ENCODE peak calls at places on chromosome 5, in ten cellular contexts. One of them, this sample, is unnamed.

GRCh38 chr5:39580702-39581498 is 156.1 kb upstream of the DAB2 start:
- DNase-seq in effector memory CD4-positive, alpha-beta T cell: no peak
- DNase-seq in progenitor cell of endocrine pancreas: no peak
- DNase-seq in lung: no peak
- DNase-seq in stimulated activated CD4-positive, alpha-beta T cell treated with anti-CD3 and anti-CD28 coated beads, Interleukin-2, amount 100 ng/mL, for 24 hours: no peak
- DNase-seq in Jurkat, Clone E6-1: no peak
- DNase-seq in T-helper 22 cell: no peak
- DNase-seq in islet precursor cell: no peak
- DNase-seq in astrocyte of the hippocampus: peak; percentile 18
- DNase-seq in BJ: peak; percentile 39
- DNase-seq in this sample: no peak

GRCh38 chr5:107570805-107571531 is 99.8 kb downstream of the EFNA5 start:
- DNase-seq in effector memory CD4-positive, alpha-beta T cell: no peak
- DNase-seq in progenitor cell of endocrine pancreas: no peak
- DNase-seq in lung: no peak
- DNase-seq in stimulated activated CD4-positive, alpha-beta T cell treated with anti-CD3 and anti-CD28 coated beads, Interleukin-2, amount 100 ng/mL, for 24 hours: peak; percentile 19
- DNase-seq in Jurkat, Clone E6-1: peak; percentile 39
- DNase-seq in T-helper 22 cell: no peak
- DNase-seq in islet precursor cell: peak; percentile 79
- DNase-seq in astrocyte of the hippocampus: peak; percentile 40
- DNase-seq in BJ: no peak
- DNase-seq in this sample: no peak

GRCh38 chr5:103393131-103393754 is 134.7 kb downstream of the MACIR start:
- DNase-seq in effector memory CD4-positive, alpha-beta T cell: no peak
- DNase-seq in progenitor cell of endocrine pancreas: no peak
- DNase-seq in lung: no peak
- DNase-seq in stimulated activated CD4-positive, alpha-beta T cell treated with anti-CD3 and anti-CD28 coated beads, Interleukin-2, amount 100 ng/mL, for 24 hours: no peak
- DNase-seq in Jurkat, Clone E6-1: peak; percentile 69
- DNase-seq in T-helper 22 cell: no peak
- DNase-seq in islet precursor cell: peak; percentile 60
- DNase-seq in astrocyte of the hippocampus: peak; percentile 14
- DNase-seq in BJ: peak; percentile 37
- DNase-seq in this sample: no peak

GRCh38 chr5:170307575-170308465 is 10.2 kb upstream of the LCP2 start:
- DNase-seq in effector memory CD4-positive, alpha-beta T cell: no peak
- DNase-seq in progenitor cell of endocrine pancreas: no peak
- DNase-seq in lung: peak; percentile 81
- DNase-seq in stimulated activated CD4-positive, alpha-beta T cell treated with anti-CD3 and anti-CD28 coated beads, Interleukin-2, amount 100 ng/mL, for 24 hours: no peak
- DNase-seq in Jurkat, Clone E6-1: no peak
- DNase-seq in T-helper 22 cell: no peak
- DNase-seq in islet precursor cell: peak; percentile 90
- DNase-seq in astrocyte of the hippocampus: peak; percentile 28
- DNase-seq in BJ: no peak
- DNase-seq in this sample: no peak

GRCh38 chr5:53256746-53257145 is 147.2 kb upstream of the MOCS2 start:
- DNase-seq in effector memory CD4-positive, alpha-beta T cell: no peak
- DNase-seq in progenitor cell of endocrine pancreas: no peak
- DNase-seq in lung: no peak
- DNase-seq in stimulated activated CD4-positive, alpha-beta T cell treated with anti-CD3 and anti-CD28 coated beads, Interleukin-2, amount 100 ng/mL, for 24 hours: no peak
- DNase-seq in Jurkat, Clone E6-1: no peak
- DNase-seq in T-helper 22 cell: no peak
- DNase-seq in islet precursor cell: no peak
- DNase-seq in astrocyte of the hippocampus: peak; percentile 75
- DNase-seq in BJ: no peak
- DNase-seq in this sample: no peak

GRCh38 chr5:166428264-166428663 is 1863.2 kb upstream of the WWC1 start:
- DNase-seq in effector memory CD4-positive, alpha-beta T cell: no peak
- DNase-seq in progenitor cell of endocrine pancreas: no peak
- DNase-seq in lung: no peak
- DNase-seq in stimulated activated CD4-positive, alpha-beta T cell treated with anti-CD3 and anti-CD28 coated beads, Interleukin-2, amount 100 ng/mL, for 24 hours: no peak
- DNase-seq in Jurkat, Clone E6-1: no peak
- DNase-seq in T-helper 22 cell: no peak
- DNase-seq in islet precursor cell: no peak
- DNase-seq in astrocyte of the hippocampus: no peak
- DNase-seq in BJ: no peak
- DNase-seq in this sample: no peak

GRCh38 chr5:55700745-55701144 is 11.4 kb downstream of the SLC38A9 start:
- DNase-seq in effector memory CD4-positive, alpha-beta T cell: no peak
- DNase-seq in progenitor cell of endocrine pancreas: no peak
- DNase-seq in lung: no peak
- DNase-seq in stimulated activated CD4-positive, alpha-beta T cell treated with anti-CD3 and anti-CD28 coated beads, Interleukin-2, amount 100 ng/mL, for 24 hours: no peak
- DNase-seq in Jurkat, Clone E6-1: no peak
- DNase-seq in T-helper 22 cell: no peak
- DNase-seq in islet precursor cell: no peak
- DNase-seq in astrocyte of the hippocampus: no peak
- DNase-seq in BJ: no peak
- DNase-seq in this sample: no peak

GRCh38 chr5:110852541-110852940 is 113.7 kb downstream of the SLC25A46 start:
- DNase-seq in effector memory CD4-positive, alpha-beta T cell: no peak
- DNase-seq in progenitor cell of endocrine pancreas: no peak
- DNase-seq in lung: no peak
- DNase-seq in stimulated activated CD4-positive, alpha-beta T cell treated with anti-CD3 and anti-CD28 coated beads, Interleukin-2, amount 100 ng/mL, for 24 hours: no peak
- DNase-seq in Jurkat, Clone E6-1: no peak
- DNase-seq in T-helper 22 cell: no peak
- DNase-seq in islet precursor cell: no peak
- DNase-seq in astrocyte of the hippocampus: no peak
- DNase-seq in BJ: no peak
- DNase-seq in this sample: no peak

GRCh38 chr5:111626473-111627166 is 114.3 kb upstream of the STARD4 start:
- DNase-seq in effector memory CD4-positive, alpha-beta T cell: no peak
- DNase-seq in progenitor cell of endocrine pancreas: no peak
- DNase-seq in lung: no peak
- DNase-seq in stimulated activated CD4-positive, alpha-beta T cell treated with anti-CD3 and anti-CD28 coated beads, Interleukin-2, amount 100 ng/mL, for 24 hours: no peak
- DNase-seq in Jurkat, Clone E6-1: no peak
- DNase-seq in T-helper 22 cell: no peak
- DNase-seq in islet precursor cell: no peak
- DNase-seq in astrocyte of the hippocampus: no peak
- DNase-seq in BJ: no peak
- DNase-seq in this sample: no peak

GRCh38 chr5:178237431-178238312 is 5.1 kb upstream of the PHYKPL start:
- DNase-seq in effector memory CD4-positive, alpha-beta T cell: no peak
- DNase-seq in progenitor cell of endocrine pancreas: no peak
- DNase-seq in lung: no peak
- DNase-seq in stimulated activated CD4-positive, alpha-beta T cell treated with anti-CD3 and anti-CD28 coated beads, Interleukin-2, amount 100 ng/mL, for 24 hours: no peak
- DNase-seq in Jurkat, Clone E6-1: no peak
- DNase-seq in T-helper 22 cell: no peak
- DNase-seq in islet precursor cell: no peak
- DNase-seq in astrocyte of the hippocampus: no peak
- DNase-seq in BJ: peak; percentile 60
- DNase-seq in this sample: no peak

GRCh38 chr5:88734191-88734640 is 148.8 kb downstream of the MEF2C start:
- DNase-seq in effector memory CD4-positive, alpha-beta T cell: no peak
- DNase-seq in progenitor cell of endocrine pancreas: no peak
- DNase-seq in lung: no peak
- DNase-seq in stimulated activated CD4-positive, alpha-beta T cell treated with anti-CD3 and anti-CD28 coated beads, Interleukin-2, amount 100 ng/mL, for 24 hours: no peak
- DNase-seq in Jurkat, Clone E6-1: peak; percentile 36
- DNase-seq in T-helper 22 cell: no peak
- DNase-seq in islet precursor cell: no peak
- DNase-seq in astrocyte of the hippocampus: peak; percentile 16
- DNase-seq in BJ: no peak
- DNase-seq in this sample: no peak

GRCh38 chr5:158200624-158201023 is 341.7 kb upstream of the CLINT1 start:
- DNase-seq in effector memory CD4-positive, alpha-beta T cell: no peak
- DNase-seq in progenitor cell of endocrine pancreas: no peak
- DNase-seq in lung: no peak
- DNase-seq in stimulated activated CD4-positive, alpha-beta T cell treated with anti-CD3 and anti-CD28 coated beads, Interleukin-2, amount 100 ng/mL, for 24 hours: no peak
- DNase-seq in Jurkat, Clone E6-1: no peak
- DNase-seq in T-helper 22 cell: no peak
- DNase-seq in islet precursor cell: no peak
- DNase-seq in astrocyte of the hippocampus: no peak
- DNase-seq in BJ: no peak
- DNase-seq in this sample: no peak

GRCh38 chr5:135233477-135233876 is 165.6 kb downstream of the MACROH2A1 start:
- DNase-seq in effector memory CD4-positive, alpha-beta T cell: no peak
- DNase-seq in progenitor cell of endocrine pancreas: no peak
- DNase-seq in lung: no peak
- DNase-seq in stimulated activated CD4-positive, alpha-beta T cell treated with anti-CD3 and anti-CD28 coated beads, Interleukin-2, amount 100 ng/mL, for 24 hours: no peak
- DNase-seq in Jurkat, Clone E6-1: no peak
- DNase-seq in T-helper 22 cell: no peak
- DNase-seq in islet precursor cell: no peak
- DNase-seq in astrocyte of the hippocampus: no peak
- DNase-seq in BJ: no peak
- DNase-seq in this sample: no peak

GRCh38 chr5:142492781-142493281 is 168.0 kb upstream of the SPRY4 start:
- DNase-seq in effector memory CD4-positive, alpha-beta T cell: no peak
- DNase-seq in progenitor cell of endocrine pancreas: no peak
- DNase-seq in lung: no peak
- DNase-seq in stimulated activated CD4-positive, alpha-beta T cell treated with anti-CD3 and anti-CD28 coated beads, Interleukin-2, amount 100 ng/mL, for 24 hours: no peak
- DNase-seq in Jurkat, Clone E6-1: no peak
- DNase-seq in T-helper 22 cell: no peak
- DNase-seq in islet precursor cell: no peak
- DNase-seq in astrocyte of the hippocampus: peak; percentile 25
- DNase-seq in BJ: no peak
- DNase-seq in this sample: no peak